ENCODE peak calls at places on chromosomes 1 and 21, in five cellular contexts. Y, M, H, B and G are unnamed samples.

GRCh38 chr1:154459044-154459443 is 43.0 kb upstream of the TDRD10 start:
- ATAC-seq in M (no peak), H (peak), Y (no peak), B (no peak), G (no peak)

GRCh38 chr1:101742513-101742912 is 254.2 kb downstream of the OLFM3 start:
- ATAC-seq in B (no peak), M (no peak), Y (no peak), H (no peak), G (no peak)

GRCh38 chr1:220999872-221000863 is 120.9 kb downstream of the HLX start:
- ATAC-seq in H (no peak), B (peak), Y (no peak), M (peak), G (no peak)

GRCh38 chr1:13451399-13451965 is 41.2 kb downstream of the PRAMEF20 start:
- ATAC-seq in B (peak), H (no peak), M (no peak), Y (no peak), G (no peak)

GRCh38 chr21:44551290-44552015 is at the start of gene KRTAP10-2:
- ATAC-seq in M (no peak), B (peak), Y (no peak), H (no peak), G (no peak)

GRCh38 chr1:216200941-216201340 is 222.3 kb downstream of the USH2A start:
- ATAC-seq in H (no peak), Y (no peak), B (no peak), M (no peak), G (no peak)

GRCh38 chr1:153866045-153866850 is 56.5 kb downstream of the GATAD2B start:
- ATAC-seq in Y (no peak), M (no peak), H (no peak), B (no peak), G (peak)

GRCh38 chr21:46555678-46556077 is 49.2 kb downstream of the S100B start:
- ATAC-seq in H (no peak), B (peak), Y (no peak), M (no peak), G (no peak)

GRCh38 chr1:65180977-65181376 is 33.0 kb downstream of the AK4 start:
- ATAC-seq in B (no peak), H (no peak), M (no peak), Y (no peak), G (no peak)

GRCh38 chr1:182215797-182216196 is 154.3 kb upstream of the ZNF648 start:
- ATAC-seq in B (no peak), H (no peak), M (no peak), Y (no peak), G (no peak)

GRCh38 chr1:56370513-56370912 is 208.8 kb downstream of the PLPP3 start:
- ATAC-seq in H (no peak), Y (no peak), B (no peak), M (no peak), G (no peak)

GRCh38 chr1:37926061-37926924 is 20.6 kb downstream of the INPP5B start:
- ATAC-seq in Y (no peak), M (no peak), H (no peak), B (no peak), G (no peak)

GRCh38 chr21:40754466-40754865 is 92.5 kb downstream of the DSCAM start:
- ATAC-seq in M (no peak), B (no peak), H (no peak), Y (no peak), G (no peak)

GRCh38 chr1:79043506-79043905 is 37.0 kb upstream of the ADGRL4 start:
- ATAC-seq in H (no peak), Y (no peak), B (no peak), M (peak), G (peak)

GRCh38 chr1:68142461-68142860 is 89.9 kb downstream of the WLS start:
- ATAC-seq in M (no peak), H (no peak), B (no peak), Y (no peak), G (no peak)

GRCh38 chr1:117838911-117839310 is 90.5 kb downstream of the GDAP2 start:
- ATAC-seq in Y (no peak), H (no peak), M (no peak), B (no peak), G (peak)

GRCh38 chr1:226510453-226510852 is 38.1 kb upstream of the STUM start:
- ATAC-seq in M (no peak), B (peak), Y (no peak), H (no peak), G (peak)

GRCh38 chr1:225250432-225250831 is 177.4 kb downstream of the LBR start:
- ATAC-seq in M (no peak), B (no peak), H (no peak), Y (no peak), G (no peak)

GRCh38 chr21:32386195-32386870 is 6.5 kb downstream of the URB1 start:
- ATAC-seq in H (no peak), B (peak), Y (no peak), M (no peak), G (peak)

GRCh38 chr21:45334134-45334533 is 46.4 kb upstream of the POFUT2 start:
- ATAC-seq in B (no peak), Y (no peak), M (no peak), H (no peak), G (no peak)

GRCh38 chr21:44881586-44881939 is 8.1 kb upstream of the PTTG1IP start:
- ATAC-seq in H (peak), M (peak), B (no peak), Y (no peak), G (peak)

GRCh38 chr1:77193951-77194350 is 25.3 kb downstream of the PIGK start:
- ATAC-seq in B (no peak), M (no peak), Y (no peak), H (no peak), G (no peak)

GRCh38 chr1:184310157-184310819 is 76.5 kb upstream of the C1orf21 start:
- ATAC-seq in M (no peak), Y (no peak), B (no peak), H (no peak), G (no peak)

GRCh38 chr1:42358791-42359190 is 21.8 kb upstream of the RIMKLA start:
- ATAC-seq in B (no peak), H (no peak), Y (no peak), M (no peak), G (no peak)

GRCh38 chr1:2470290-2471158 is 5.6 kb upstream of the PLCH2 start:
- ATAC-seq in H (no peak), Y (peak), B (no peak), M (no peak), G (no peak)

GRCh38 chr1:193181985-193182384 is 4.4 kb downstream of the B3GALT2 start:
- ATAC-seq in H (no peak), B (peak), Y (no peak), M (no peak), G (no peak)

GRCh38 chr1:172449012-172449584 is 5.2 kb upstream of the PIGC start:
- ATAC-seq in M (no peak), Y (peak), H (peak), B (no peak), G (no peak)

GRCh38 chr1:201672685-201673084 is 133.8 kb downstream of the NAV1 start:
- ATAC-seq in M (no peak), H (no peak), B (no peak), Y (no peak), G (no peak)

GRCh38 chr21:45078877-45079281 is 4.5 kb downstream of the ADARB1 start:
- ATAC-seq in H (no peak), M (no peak), B (no peak), Y (no peak), G (no peak)

GRCh38 chr1:165444897-165445370 is at the start of gene RXRG:
- ATAC-seq in Y (peak), M (peak), B (peak), H (peak), G (peak)

GRCh38 chr1:179175011-179175934 is 54.2 kb downstream of the ABL2 start:
- ATAC-seq in Y (peak), M (peak), B (peak), H (peak), G (peak)

GRCh38 chr1:83509229-83509870 is 489.6 kb downstream of the TTLL7 start:
- ATAC-seq in B (no peak), H (no peak), M (peak), Y (no peak), G (no peak)

GRCh38 chr1:91742848-91743292 is 143.1 kb downstream of the TGFBR3 start:
- ATAC-seq in B (peak), Y (no peak), M (peak), H (peak), G (no peak)

GRCh38 chr1:167720965-167721616 is 691 bp upstream of the MPZL1 start:
- ATAC-seq in Y (peak), H (peak), M (peak), B (peak), G (peak)

GRCh38 chr1:101854271-101854670 is 142.5 kb downstream of the OLFM3 start:
- ATAC-seq in B (no peak), M (no peak), Y (no peak), H (no peak), G (no peak)